ENCODE peak calls at places on chromosomes 7 and 10, in ten cellular contexts. Z is left lung; N is tibial artery; F is lower lobe of right lung; P is fibroblast of lung; L is colonic mucosa; Q is cardiac muscle cell; T is CD8-positive, alpha-beta memory T cell; K is left ventricle myocardium inferior; E is esophagus squamous epithelium. J is an unnamed sample.

GRCh38 chr10:26437637-26438461 is at the start of gene APBB1IP:
- DNase-seq in Z (peak; percentile 91), N (peak; percentile 88), F (peak; percentile 94), P (peak; percentile 3), L (peak; percentile 60), Q (no peak), T (no peak), K (peak; percentile 81), E (peak; percentile 39), J (peak; percentile 89)

GRCh38 chr10:22626784-22627183 is 87.6 kb downstream of the PIP4K2A start:
- DNase-seq in Z (no peak), N (no peak), F (no peak), P (no peak), L (no peak), Q (no peak), T (no peak), K (no peak), E (no peak), J (no peak)

GRCh38 chr10:99555371-99556224 is 22.9 kb downstream of the NKX2-3 start:
- DNase-seq in Z (no peak), N (no peak), F (no peak), P (no peak), L (no peak), Q (peak; percentile 93), T (no peak), K (no peak), E (no peak), J (no peak)

GRCh38 chr7:44534087-44534486 is 7.0 kb downstream of the NPC1L1 start:
- DNase-seq in Z (no peak), N (no peak), F (no peak), P (peak; percentile 64), L (no peak), Q (no peak), T (no peak), K (no peak), E (no peak), J (no peak)

GRCh38 chr7:26675143-26675887 is 189.1 kb downstream of the SKAP2 start:
- DNase-seq in Z (no peak), N (no peak), F (no peak), P (peak; percentile 58), L (no peak), Q (no peak), T (no peak), K (no peak), E (no peak), J (no peak)

GRCh38 chr10:75406158-75407065 is 4.8 kb upstream of the ZNF503 start:
- DNase-seq in Z (no peak), N (no peak), F (no peak), P (no peak), L (no peak), Q (peak; percentile 16), T (no peak), K (no peak), E (no peak), J (no peak)

GRCh38 chr7:118111347-118111746 is 72.6 kb upstream of the LSM8 start:
- DNase-seq in Z (no peak), N (no peak), F (no peak), P (no peak), L (no peak), Q (no peak), T (no peak), K (no peak), E (no peak), J (no peak)

GRCh38 chr10:21694646-21695045 is 160.6 kb downstream of the MLLT10 start:
- DNase-seq in Z (no peak), N (no peak), F (no peak), P (peak; percentile 69), L (no peak), Q (no peak), T (no peak), K (no peak), E (no peak), J (no peak)

GRCh38 chr10:117710181-117710798 is 167.7 kb downstream of the EMX2 start:
- DNase-seq in Z (no peak), N (no peak), F (no peak), P (no peak), L (no peak), Q (no peak), T (no peak), K (no peak), E (no peak), J (no peak)

GRCh38 chr7:116261904-116262303 is 51.6 kb downstream of the TES start:
- DNase-seq in Z (no peak), N (no peak), F (no peak), P (no peak), L (no peak), Q (no peak), T (no peak), K (no peak), E (no peak), J (no peak)

GRCh38 chr10:123139521-123140163 is 3.9 kb downstream of the HMX3 start:
- DNase-seq in Z (no peak), N (no peak), F (no peak), P (no peak), L (peak; percentile 47), Q (peak; percentile 62), T (no peak), K (no peak), E (no peak), J (no peak)

GRCh38 chr7:27579565-27579964 is 83.1 kb downstream of the HIBADH start:
- DNase-seq in Z (no peak), N (no peak), F (no peak), P (no peak), L (no peak), Q (no peak), T (no peak), K (no peak), E (no peak), J (no peak)

GRCh38 chr10:109726473-109726872 is 196.8 kb downstream of the XPNPEP1 start:
- DNase-seq in Z (no peak), N (no peak), F (no peak), P (no peak), L (no peak), Q (no peak), T (no peak), K (no peak), E (no peak), J (no peak)

GRCh38 chr10:9149134-9149533 is 1094.6 kb downstream of the GATA3 start:
- DNase-seq in Z (no peak), N (no peak), F (no peak), P (no peak), L (no peak), Q (no peak), T (no peak), K (no peak), E (no peak), J (no peak)

GRCh38 chr10:17708806-17709205 is 43.2 kb upstream of the TMEM236 start:
- DNase-seq in Z (no peak), N (no peak), F (no peak), P (no peak), L (no peak), Q (no peak), T (no peak), K (no peak), E (no peak), J (no peak)

GRCh38 chr10:73386583-73386982 is 27.3 kb downstream of the ANXA7 start:
- DNase-seq in Z (no peak), N (no peak), F (no peak), P (no peak), L (no peak), Q (no peak), T (no peak), K (no peak), E (no peak), J (no peak)
- H3K36me3 ChIP-seq in Z (no peaks in the 10 kb centered on the region), N (peaks cover 83% of the 10 kb centered on the region), F (peaks cover 98% of the 10 kb centered on the region), P (peaks cover 6% of the 10 kb centered on the region), L (peaks cover 16% of the 10 kb centered on the region), Q (peaks cover 37% of the 10 kb centered on the region), T (peaks cover 35% of the 10 kb centered on the region), K (peaks cover 97% of the 10 kb centered on the region), E (peaks cover 38% of the 10 kb centered on the region), J (peaks cover 13% of the 10 kb centered on the region)

GRCh38 chr7:90178592-90179279 is 24.5 kb downstream of the STEAP1 start:
- DNase-seq in Z (no peak), N (no peak), F (no peak), P (peak; percentile 64), L (no peak), Q (no peak), T (no peak), K (no peak), E (no peak), J (no peak)
- H3K27ac ChIP-seq in Z (no peak overlapping the region), N (no peak overlapping the region), F (no peak overlapping the region), P (peak overlapping the region; percentile 56), L (no peak overlapping the region), Q (no peak overlapping the region), T (no peak overlapping the region), K (no peak overlapping the region), E (peak overlapping the region; percentile 80), J (no peak overlapping the region)

GRCh38 chr7:85716353-85716752 is 529.5 kb upstream of the SEMA3D start:
- DNase-seq in Z (no peak), N (no peak), F (no peak), P (no peak), L (no peak), Q (no peak), T (no peak), K (no peak), E (no peak), J (no peak)
- H3K4me1 ChIP-seq in Z (peaks cover 18% of the 10 kb centered on the region), N (no peaks in the 10 kb centered on the region), F (no peaks in the 10 kb centered on the region), P (no peaks in the 10 kb centered on the region), L (no peaks in the 10 kb centered on the region), Q (no peaks in the 10 kb centered on the region), T (no peaks in the 10 kb centered on the region), K (no peaks in the 10 kb centered on the region), E (no peaks in the 10 kb centered on the region), J (no peaks in the 10 kb centered on the region)

GRCh38 chr7:99625321-99625720 is 8.6 kb downstream of the ZSCAN25 start:
- DNase-seq in Z (no peak), N (peak; percentile 25), F (no peak), P (no peak), L (no peak), Q (no peak), T (no peak), K (no peak), E (no peak), J (no peak)

GRCh38 chr7:99623702-99624447 is 7.1 kb downstream of the ZSCAN25 start:
- DNase-seq in Z (no peak), N (peak; percentile 45), F (no peak), P (no peak), L (no peak), Q (no peak), T (no peak), K (no peak), E (no peak), J (no peak)

GRCh38 chr7:99623091-99623693 is 6.4 kb downstream of the ZSCAN25 start:
- DNase-seq in Z (no peak), N (peak; percentile 17), F (no peak), P (no peak), L (no peak), Q (no peak), T (no peak), K (no peak), E (no peak), J (no peak)

GRCh38 chr7:99625961-99626360 is 9.2 kb downstream of the ZSCAN25 start:
- DNase-seq in Z (no peak), N (no peak), F (no peak), P (no peak), L (no peak), Q (no peak), T (no peak), K (no peak), E (no peak), J (no peak)

DNA sequence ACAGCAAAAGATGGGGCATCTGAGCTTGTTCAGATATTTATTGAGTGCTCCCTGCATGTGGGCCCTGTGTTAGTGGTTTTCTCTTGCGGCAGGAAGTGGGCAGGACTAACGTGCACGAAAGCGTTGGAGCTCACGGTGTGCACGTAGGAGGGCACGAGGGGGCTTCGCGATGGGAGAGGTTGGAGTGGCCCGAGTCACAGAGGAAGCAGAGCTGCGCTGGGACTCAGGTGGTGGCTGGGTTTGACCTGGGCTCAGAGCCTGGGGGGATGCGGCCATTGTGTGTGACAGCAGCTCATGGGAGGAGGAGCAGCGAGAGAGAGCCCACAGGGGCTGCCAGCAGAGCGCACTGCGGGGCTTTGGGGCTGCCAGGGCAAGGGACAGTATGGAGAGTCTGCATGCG is 7.7 kb downstream of the ZSCAN25 start:
- DNase-seq in Z (no peak), N (peak; percentile 53), F (no peak), P (no peak), L (no peak), Q (no peak), T (peak; percentile 69), K (no peak), E (no peak), J (no peak)
- H3K36me3 ChIP-seq in Z (no peaks in the 10 kb centered on the region), N (peaks cover 99% of the 10 kb centered on the region), F (peaks cover 100% of the 10 kb centered on the region), P (peaks cover 31% of the 10 kb centered on the region), L (peaks cover 13% of the 10 kb centered on the region), Q (peaks cover 73% of the 10 kb centered on the region), T (peaks cover 53% of the 10 kb centered on the region), K (peaks cover 100% of the 10 kb centered on the region), E (peaks cover 55% of the 10 kb centered on the region), J (peaks cover 4% of the 10 kb centered on the region)

J was measured in aorta.